ENCODE peak calls at places on chromosomes 11 and 22, in five cellular contexts. M, L, H, Q and I are unnamed samples. For H3K4me1, the result is how much of the 10 kb centered on the place peaks cover.

GRCh38 chr11:77747381-77747969 is 73.0 kb downstream of the RSF1 start:
- DNase-seq in H (no peak), L (no peak), M (no peak), Q (no peak), I (no peak)

GRCh38 chr11:125626381-125626950 is 1.5 kb downstream of the CHEK1 start:
- DNase-seq in M (no peak), H (peak), L (no peak), Q (no peak), I (peak)

GRCh38 chr22:17707526-17707925 is 66.7 kb downstream of the BID start:
- DNase-seq in Q (no peak), L (no peak), M (no peak), H (no peak), I (no peak)

GRCh38 chr11:44905131-44905866 is 45.4 kb downstream of the TP53I11 start:
- DNase-seq in H (no peak), Q (no peak), M (no peak), L (no peak), I (no peak)

GRCh38 chr11:64384981-64385952 is 26.3 kb downstream of the RPS6KA4 start:
- DNase-seq in Q (no peak), L (no peak), M (no peak), H (no peak), I (no peak)

GRCh38 chr11:130611791-130612251 is 163.4 kb downstream of the ADAMTS15 start:
- DNase-seq in L (no peak), M (peak), H (no peak), Q (no peak), I (no peak)

GRCh38 chr11:61777234-61778090 is 14.9 kb downstream of the TMEM258 start:
- DNase-seq in L (peak), M (peak), H (peak), Q (no peak), I (peak)

GRCh38 chr22:27212617-27213177 is 555.3 kb downstream of the MIAT start:
- DNase-seq in M (no peak), Q (peak), L (peak), H (no peak), I (no peak)

GRCh38 chr11:73980001-73980960 is 2.4 kb downstream of the UCP2 start:
- DNase-seq in L (peak), M (peak), H (peak), Q (no peak), I (peak)

GRCh38 chr11:73978576-73979086 is 4.0 kb downstream of the UCP2 start:
- DNase-seq in L (no peak), H (no peak), M (peak), Q (no peak), I (no peak)

GRCh38 chr11:73975479-73975757 is 7.2 kb downstream of the UCP2 start:
- DNase-seq in Q (no peak), H (no peak), M (no peak), L (no peak), I (no peak)

GRCh38 chr11:73976451-73977151 is 6.0 kb downstream of the UCP2 start:
- DNase-seq in M (no peak), L (no peak), H (no peak), Q (no peak), I (no peak)

GRCh38 chr11:73977856-73978519 is 4.7 kb downstream of the UCP2 start:
- DNase-seq in H (no peak), M (no peak), L (no peak), Q (no peak), I (no peak)
- H3K4me1 ChIP-seq in H (half or more), M (under half), L (under half), Q (under half), I (half or more)

GRCh38 chr22:31295413-31295812 is 3.1 kb upstream of the PIK3IP1 start:
- DNase-seq in Q (no peak), M (no peak), L (no peak), H (no peak), I (no peak)

GRCh38 chr22:31291716-31292644 is at the start of gene PIK3IP1:
- DNase-seq in L (peak), M (peak), Q (peak), H (peak), I (peak)

GRCh38 chr22:31295831-31296230 is 3.5 kb upstream of the PIK3IP1 start:
- DNase-seq in H (no peak), Q (no peak), M (peak), L (no peak), I (no peak)

GRCh38 chr22:31300896-31301295 is 8.6 kb upstream of the PIK3IP1 start:
- DNase-seq in Q (no peak), H (no peak), M (no peak), L (no peak), I (no peak)

DNA sequence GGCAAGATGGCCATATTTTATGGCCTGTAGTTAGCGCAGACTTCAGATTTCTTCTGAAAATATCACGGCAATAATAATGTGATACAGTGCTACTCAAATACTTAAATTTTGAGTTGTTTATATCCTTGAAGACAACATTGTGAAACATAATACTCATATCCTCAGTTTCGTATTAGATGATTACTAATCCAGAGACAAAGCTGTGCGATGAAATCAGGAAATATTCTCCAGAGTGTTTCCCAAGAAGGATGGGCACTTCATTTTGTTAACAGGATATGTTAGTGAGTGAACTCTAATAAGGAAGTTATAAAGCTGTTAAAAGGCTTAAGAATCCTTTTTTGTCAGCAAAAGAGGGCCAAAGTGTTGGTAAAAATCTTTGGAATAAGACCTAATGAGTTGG is 4.0 kb upstream of the PIK3IP1 start:
- DNase-seq in L (no peak), M (peak), Q (no peak), H (no peak), I (no peak)
- H3K27ac ChIP-seq in L (peak), M (peak), Q (peak), H (no peak), I (no peak)

DNA sequence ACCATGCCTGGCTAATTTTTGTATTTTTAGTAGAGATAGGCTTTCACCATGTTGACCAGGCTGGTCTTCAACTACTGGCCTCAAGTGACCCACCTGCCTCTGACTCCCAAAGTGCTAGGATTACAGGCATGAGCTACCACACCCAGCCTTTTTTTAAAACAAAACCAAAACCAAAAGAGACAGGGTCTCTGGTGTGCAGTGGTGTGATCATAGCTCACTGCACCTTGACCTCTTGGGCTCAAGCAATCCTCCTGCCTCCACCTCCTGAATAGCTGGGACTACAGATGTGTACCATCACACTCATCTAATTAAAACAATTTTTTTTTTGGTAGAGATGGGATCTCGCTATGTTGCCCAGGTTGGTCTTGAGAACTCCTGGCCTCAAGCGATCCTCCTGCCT is 77.7 kb downstream of the PTPRJ start:
- DNase-seq in H (no peak), M (no peak), Q (no peak), L (no peak), I (no peak)
- H3K4me1 ChIP-seq in H (half or more), M (under half), Q (under half), L (under half), I (half or more)

GRCh38 chr11:117638913-117639543 is 158.0 kb downstream of the DSCAML1 start:
- DNase-seq in M (no peak), L (no peak), Q (no peak), H (no peak), I (no peak)
- H3K27ac ChIP-seq in M (no peak), L (no peak), Q (no peak), H (no peak), I (no peak)

GRCh38 chr11:85947431-85948272 is 92.5 kb downstream of the CCDC83 start:
- DNase-seq in M (peak), Q (peak), L (peak), H (no peak), I (no peak)

GRCh38 chr11:85951049-85951405 is 95.8 kb downstream of the CCDC83 start:
- DNase-seq in M (no peak), H (no peak), L (no peak), Q (no peak), I (no peak)

GRCh38 chr11:85949798-85950197 is 94.6 kb downstream of the CCDC83 start:
- DNase-seq in Q (no peak), M (no peak), L (no peak), H (no peak), I (no peak)

GRCh38 chr11:85950317-85951048 is 95.3 kb downstream of the CCDC83 start:
- DNase-seq in M (no peak), H (no peak), Q (no peak), L (no peak), I (no peak)

GRCh38 chr11:85948884-85949283 is 93.7 kb downstream of the CCDC83 start:
- DNase-seq in L (no peak), M (peak), Q (no peak), H (no peak), I (no peak)
- H3K4me1 ChIP-seq in L (under half), M (under half), Q (under half), H (under half), I (under half)

GRCh38 chr11:123064268-123064657 is 2.3 kb upstream of the HSPA8 start:
- DNase-seq in L (no peak), H (no peak), M (no peak), Q (no peak), I (no peak)
- H3K27ac ChIP-seq in L (peak), H (peak), M (peak), Q (peak), I (peak)